ENCODE peak calls at places on chromosome 5, in six cellular contexts. One of them, this sample, is unnamed.

GRCh38 chr5:145245354-145245753 is 589.8 kb downstream of the PRELID2 start:
- DNase-seq in AG10803: peak
- DNase-seq in left lung: no peak
- DNase-seq in pancreas: no peak
- DNase-seq in endothelial cell of umbilical vein: peak
- DNase-seq in OCI-LY7: no peak
- DNase-seq in this sample: no peak

GRCh38 chr5:172771439-172772111 is 580 bp upstream of the DUSP1 start:
- DNase-seq in AG10803: peak
- DNase-seq in left lung: no peak
- DNase-seq in pancreas: no peak
- DNase-seq in endothelial cell of umbilical vein: no peak
- DNase-seq in OCI-LY7: no peak
- DNase-seq in this sample: no peak

GRCh38 chr5:150645070-150645700 is 4.7 kb downstream of the SYNPO start:
- DNase-seq in AG10803: peak
- DNase-seq in left lung: no peak
- DNase-seq in pancreas: no peak
- DNase-seq in endothelial cell of umbilical vein: no peak
- DNase-seq in OCI-LY7: no peak
- DNase-seq in this sample: peak

GRCh38 chr5:159100928-159101646 is 1.4 kb upstream of the EBF1 start:
- DNase-seq in AG10803: peak
- DNase-seq in left lung: no peak
- DNase-seq in pancreas: no peak
- DNase-seq in endothelial cell of umbilical vein: no peak
- DNase-seq in OCI-LY7: peak
- DNase-seq in this sample: no peak

GRCh38 chr5:143243103-143243502 is 160.4 kb downstream of the NR3C1 start:
- DNase-seq in AG10803: no peak
- DNase-seq in left lung: no peak
- DNase-seq in pancreas: no peak
- DNase-seq in endothelial cell of umbilical vein: no peak
- DNase-seq in OCI-LY7: no peak
- DNase-seq in this sample: no peak

GRCh38 chr5:143054480-143054941 is 284.3 kb downstream of the ARHGAP26 start:
- DNase-seq in AG10803: no peak
- DNase-seq in left lung: no peak
- DNase-seq in pancreas: no peak
- DNase-seq in endothelial cell of umbilical vein: peak
- DNase-seq in OCI-LY7: no peak
- DNase-seq in this sample: no peak

GRCh38 chr5:14913141-14913540 is 41.6 kb upstream of the ANKH start:
- DNase-seq in AG10803: peak
- DNase-seq in left lung: no peak
- DNase-seq in pancreas: no peak
- DNase-seq in endothelial cell of umbilical vein: no peak
- DNase-seq in OCI-LY7: no peak
- DNase-seq in this sample: peak

GRCh38 chr5:32147236-32147635 is 26.9 kb downstream of the GOLPH3 start:
- DNase-seq in AG10803: peak
- DNase-seq in left lung: no peak
- DNase-seq in pancreas: no peak
- DNase-seq in endothelial cell of umbilical vein: no peak
- DNase-seq in OCI-LY7: no peak
- DNase-seq in this sample: no peak

GRCh38 chr5:127580731-127581130 is 63.3 kb downstream of the PRRC1 start:
- DNase-seq in AG10803: no peak
- DNase-seq in left lung: no peak
- DNase-seq in pancreas: no peak
- DNase-seq in endothelial cell of umbilical vein: no peak
- DNase-seq in OCI-LY7: no peak
- DNase-seq in this sample: no peak

GRCh38 chr5:37710965-37711364 is 128.9 kb downstream of the GDNF start:
- DNase-seq in AG10803: peak
- DNase-seq in left lung: no peak
- DNase-seq in pancreas: no peak
- DNase-seq in endothelial cell of umbilical vein: no peak
- DNase-seq in OCI-LY7: no peak
- DNase-seq in this sample: no peak

GRCh38 chr5:137696481-137696880 is 39.4 kb downstream of the KLHL3 start:
- DNase-seq in AG10803: no peak
- DNase-seq in left lung: no peak
- DNase-seq in pancreas: no peak
- DNase-seq in endothelial cell of umbilical vein: peak
- DNase-seq in OCI-LY7: no peak
- DNase-seq in this sample: no peak

GRCh38 chr5:33611882-33612281 is 171.1 kb downstream of the TARS1 start:
- DNase-seq in AG10803: peak
- DNase-seq in left lung: no peak
- DNase-seq in pancreas: no peak
- DNase-seq in endothelial cell of umbilical vein: no peak
- DNase-seq in OCI-LY7: no peak
- DNase-seq in this sample: peak

GRCh38 chr5:36690041-36690941 is 83.9 kb downstream of the SLC1A3 start:
- DNase-seq in AG10803: peak
- DNase-seq in left lung: peak
- DNase-seq in pancreas: peak
- DNase-seq in endothelial cell of umbilical vein: peak
- DNase-seq in OCI-LY7: peak
- DNase-seq in this sample: no peak

GRCh38 chr5:108113950-108114349 is 267.9 kb downstream of the FBXL17 start:
- DNase-seq in AG10803: no peak
- DNase-seq in left lung: no peak
- DNase-seq in pancreas: no peak
- DNase-seq in endothelial cell of umbilical vein: no peak
- DNase-seq in OCI-LY7: no peak
- DNase-seq in this sample: no peak

GRCh38 chr5:163089926-163090325 is 347.5 kb upstream of the CCNG1 start:
- DNase-seq in AG10803: no peak
- DNase-seq in left lung: no peak
- DNase-seq in pancreas: no peak
- DNase-seq in endothelial cell of umbilical vein: no peak
- DNase-seq in OCI-LY7: no peak
- DNase-seq in this sample: no peak

GRCh38 chr5:62582198-62582597 is 3.6 kb downstream of the LRRC70 start:
- DNase-seq in AG10803: no peak
- DNase-seq in left lung: no peak
- DNase-seq in pancreas: no peak
- DNase-seq in endothelial cell of umbilical vein: peak
- DNase-seq in OCI-LY7: no peak
- DNase-seq in this sample: no peak

GRCh38 chr5:39569857-39570256 is 145.1 kb upstream of the DAB2 start:
- DNase-seq in AG10803: no peak
- DNase-seq in left lung: no peak
- DNase-seq in pancreas: no peak
- DNase-seq in endothelial cell of umbilical vein: no peak
- DNase-seq in OCI-LY7: no peak
- DNase-seq in this sample: no peak

GRCh38 chr5:80082221-80082620 is 47.1 kb downstream of the THBS4 start:
- DNase-seq in AG10803: no peak
- DNase-seq in left lung: no peak
- DNase-seq in pancreas: no peak
- DNase-seq in endothelial cell of umbilical vein: no peak
- DNase-seq in OCI-LY7: no peak
- DNase-seq in this sample: no peak

GRCh38 chr5:80078921-80079320 is 43.8 kb downstream of the THBS4 start:
- DNase-seq in AG10803: no peak
- DNase-seq in left lung: no peak
- DNase-seq in pancreas: no peak
- DNase-seq in endothelial cell of umbilical vein: no peak
- DNase-seq in OCI-LY7: no peak
- DNase-seq in this sample: no peak

GRCh38 chr5:80082731-80083114 is 47.6 kb downstream of the THBS4 start:
- DNase-seq in AG10803: peak
- DNase-seq in left lung: peak
- DNase-seq in pancreas: peak
- DNase-seq in endothelial cell of umbilical vein: peak
- DNase-seq in OCI-LY7: peak
- DNase-seq in this sample: peak

GRCh38 chr5:80077317-80077716 is 42.2 kb downstream of the THBS4 start:
- DNase-seq in AG10803: no peak
- DNase-seq in left lung: no peak
- DNase-seq in pancreas: no peak
- DNase-seq in endothelial cell of umbilical vein: no peak
- DNase-seq in OCI-LY7: no peak
- DNase-seq in this sample: no peak

DNA sequence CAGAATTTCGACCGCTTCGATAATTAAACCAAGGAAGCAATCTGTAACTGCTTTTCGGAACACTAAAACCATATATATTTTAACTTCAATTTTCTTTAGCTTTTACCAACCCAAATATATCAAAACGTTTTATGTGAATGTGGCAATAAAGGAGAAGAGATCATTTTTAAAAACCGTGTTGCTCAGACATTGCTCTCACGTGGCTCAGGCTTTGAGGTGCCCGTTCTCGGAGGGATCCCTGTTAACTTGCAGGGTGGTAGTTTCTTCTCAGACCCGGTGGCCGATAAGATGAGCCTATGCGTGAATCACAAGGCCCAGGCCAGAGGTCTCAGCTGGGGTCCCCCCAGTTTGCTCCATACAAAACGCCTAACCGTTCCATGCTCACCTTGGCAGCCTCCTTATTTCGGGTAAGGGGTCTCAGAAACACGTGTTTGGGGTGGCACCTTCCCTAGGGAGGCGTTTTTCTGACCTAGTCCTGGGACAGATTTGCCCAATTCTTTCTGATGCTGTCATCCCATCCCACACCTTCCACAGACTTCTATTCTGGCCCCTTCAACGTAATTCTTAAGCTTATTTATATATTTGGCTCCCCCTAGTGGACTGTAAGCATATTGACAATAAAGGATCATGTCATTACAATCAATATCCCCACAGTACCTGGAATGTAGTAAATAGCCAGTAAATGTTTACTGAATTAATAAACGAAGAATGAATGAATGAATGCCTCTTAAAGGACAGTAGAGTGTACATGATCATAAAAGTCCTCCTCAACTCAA is 48.2 kb downstream of the THBS4 start:
- DNase-seq in AG10803: peak
- DNase-seq in left lung: no peak
- DNase-seq in pancreas: no peak
- DNase-seq in endothelial cell of umbilical vein: peak
- DNase-seq in OCI-LY7: peak
- DNase-seq in this sample: peak
- H3K4me3 ChIP-seq in AG10803: peak
- H3K4me3 ChIP-seq in left lung: peak
- H3K4me3 ChIP-seq in pancreas: peak
- H3K4me3 ChIP-seq in endothelial cell of umbilical vein: no peak
- H3K4me3 ChIP-seq in OCI-LY7: no peak
- H3K4me3 ChIP-seq in this sample: peak

GRCh38 chr5:113122053-113122452 is 145.5 kb downstream of the DCP2 start:
- DNase-seq in AG10803: peak
- DNase-seq in left lung: no peak
- DNase-seq in pancreas: no peak
- DNase-seq in endothelial cell of umbilical vein: no peak
- DNase-seq in OCI-LY7: no peak
- DNase-seq in this sample: peak

GRCh38 chr5:113127021-113127420 is 150.4 kb downstream of the DCP2 start:
- DNase-seq in AG10803: no peak
- DNase-seq in left lung: no peak
- DNase-seq in pancreas: no peak
- DNase-seq in endothelial cell of umbilical vein: no peak
- DNase-seq in OCI-LY7: no peak
- DNase-seq in this sample: no peak

GRCh38 chr5:113124914-113125313 is 148.3 kb downstream of the DCP2 start:
- DNase-seq in AG10803: no peak
- DNase-seq in left lung: no peak
- DNase-seq in pancreas: no peak
- DNase-seq in endothelial cell of umbilical vein: no peak
- DNase-seq in OCI-LY7: no peak
- DNase-seq in this sample: no peak

GRCh38 chr5:113125371-113125770 is 148.8 kb downstream of the DCP2 start:
- DNase-seq in AG10803: no peak
- DNase-seq in left lung: no peak
- DNase-seq in pancreas: no peak
- DNase-seq in endothelial cell of umbilical vein: peak
- DNase-seq in OCI-LY7: no peak
- DNase-seq in this sample: no peak

GRCh38 chr5:113123563-113123962 is 147.0 kb downstream of the DCP2 start:
- DNase-seq in AG10803: no peak
- DNase-seq in left lung: no peak
- DNase-seq in pancreas: no peak
- DNase-seq in endothelial cell of umbilical vein: peak
- DNase-seq in OCI-LY7: peak
- DNase-seq in this sample: no peak
- TF ChIP-seq CTCF in AG10803: no peak
- TF ChIP-seq CTCF in left lung: no peak
- TF ChIP-seq CTCF in pancreas: no peak
- TF ChIP-seq CTCF in endothelial cell of umbilical vein: peak
- TF ChIP-seq CTCF in OCI-LY7: peak
- TF ChIP-seq CTCF in this sample: no peak

GRCh38 chr5:10634056-10634455 is 70.2 kb downstream of the ANKRD33B start:
- DNase-seq in AG10803: no peak
- DNase-seq in left lung: no peak
- DNase-seq in pancreas: no peak
- DNase-seq in endothelial cell of umbilical vein: no peak
- DNase-seq in OCI-LY7: peak
- DNase-seq in this sample: no peak

GRCh38 chr5:10635861-10636350 is 72.0 kb downstream of the ANKRD33B start:
- DNase-seq in AG10803: no peak
- DNase-seq in left lung: peak
- DNase-seq in pancreas: no peak
- DNase-seq in endothelial cell of umbilical vein: no peak
- DNase-seq in OCI-LY7: no peak
- DNase-seq in this sample: no peak

GRCh38 chr5:10636363-10637142 is 72.7 kb downstream of the ANKRD33B start:
- DNase-seq in AG10803: no peak
- DNase-seq in left lung: peak
- DNase-seq in pancreas: no peak
- DNase-seq in endothelial cell of umbilical vein: no peak
- DNase-seq in OCI-LY7: no peak
- DNase-seq in this sample: no peak

GRCh38 chr5:10634562-10634961 is 70.7 kb downstream of the ANKRD33B start:
- DNase-seq in AG10803: no peak
- DNase-seq in left lung: no peak
- DNase-seq in pancreas: no peak
- DNase-seq in endothelial cell of umbilical vein: no peak
- DNase-seq in OCI-LY7: no peak
- DNase-seq in this sample: no peak

GRCh38 chr5:10635257-10635860 is 71.5 kb downstream of the ANKRD33B start:
- DNase-seq in AG10803: peak
- DNase-seq in left lung: peak
- DNase-seq in pancreas: no peak
- DNase-seq in endothelial cell of umbilical vein: peak
- DNase-seq in OCI-LY7: peak
- DNase-seq in this sample: no peak
- H3K4me3 ChIP-seq in AG10803: no peak
- H3K4me3 ChIP-seq in left lung: no peak
- H3K4me3 ChIP-seq in pancreas: no peak
- H3K4me3 ChIP-seq in endothelial cell of umbilical vein: no peak
- H3K4me3 ChIP-seq in OCI-LY7: no peak
- H3K4me3 ChIP-seq in this sample: no peak

GRCh38 chr5:97422678-97423077 is 239.6 kb upstream of the RIOK2 start:
- DNase-seq in AG10803: no peak
- DNase-seq in left lung: no peak
- DNase-seq in pancreas: no peak
- DNase-seq in endothelial cell of umbilical vein: no peak
- DNase-seq in OCI-LY7: no peak
- DNase-seq in this sample: no peak

GRCh38 chr5:97425511-97425910 is 242.5 kb upstream of the RIOK2 start:
- DNase-seq in AG10803: no peak
- DNase-seq in left lung: no peak
- DNase-seq in pancreas: no peak
- DNase-seq in endothelial cell of umbilical vein: peak
- DNase-seq in OCI-LY7: no peak
- DNase-seq in this sample: no peak

GRCh38 chr5:97427235-97427634 is 244.2 kb upstream of the RIOK2 start:
- DNase-seq in AG10803: no peak
- DNase-seq in left lung: no peak
- DNase-seq in pancreas: no peak
- DNase-seq in endothelial cell of umbilical vein: no peak
- DNase-seq in OCI-LY7: no peak
- DNase-seq in this sample: no peak
- TF ChIP-seq CTCF in AG10803: peak
- TF ChIP-seq CTCF in left lung: no peak
- TF ChIP-seq CTCF in pancreas: no peak
- TF ChIP-seq CTCF in endothelial cell of umbilical vein: no peak
- TF ChIP-seq CTCF in OCI-LY7: no peak
- TF ChIP-seq CTCF in this sample: no peak